ENCODE peak calls at places on chromosomes 7 and 10, in four cellular contexts. U, A, W and D are unnamed samples.

GRCh38 chr10:126500185-126500584 is 111.9 kb upstream of the ADAM12 start:
- DNase-seq in U (no peak), A (no peak), W (no peak), D (no peak)

GRCh38 chr10:25175527-25176420 is 973 bp downstream of the GPR158 start:
- DNase-seq in U (no peak), A (peak; percentile 79), W (no peak), D (no peak)

GRCh38 chr7:70512719-70513118 is 619.2 kb upstream of the GALNT17 start:
- DNase-seq in U (no peak), A (peak; percentile 43), W (no peak), D (no peak)

GRCh38 chr7:127876393-127876792 is 154.8 kb downstream of the LRRC4 start:
- DNase-seq in U (no peak), A (no peak), W (no peak), D (no peak)

GRCh38 chr7:135929692-135930091 is 47.5 kb downstream of the MTPN start:
- DNase-seq in U (no peak), A (peak; percentile 34), W (no peak), D (no peak)

GRCh38 chr10:80075781-80076180 is 2.7 kb upstream of the TMEM254 start:
- DNase-seq in U (no peak), A (no peak), W (no peak), D (no peak)

GRCh38 chr7:76349313-76349885 is 9.4 kb downstream of the YWHAG start:
- DNase-seq in U (no peak), A (no peak), W (no peak), D (no peak)

GRCh38 chr7:70833726-70834125 is 298.2 kb upstream of the GALNT17 start:
- DNase-seq in U (no peak), A (no peak), W (no peak), D (no peak)

GRCh38 chr10:93039721-93040120 is 20.9 kb upstream of the CYP26C1 start:
- DNase-seq in U (no peak), A (peak; percentile 56), W (peak; percentile 69), D (peak; percentile 3)

GRCh38 chr10:8128511-8128910 is 74.0 kb downstream of the GATA3 start:
- DNase-seq in U (no peak), A (no peak), W (no peak), D (no peak)

GRCh38 chr10:635088-635861 is 54.2 kb downstream of the DIP2C start:
- DNase-seq in U (no peak), A (no peak), W (no peak), D (no peak)

GRCh38 chr10:49300140-49300974 is 1.4 kb downstream of the C10orf71 start:
- DNase-seq in U (no peak), A (peak; percentile 81), W (peak; percentile 79), D (no peak)

GRCh38 chr7:28958235-28958945 is at the start of gene TRIL:
- DNase-seq in U (no peak), A (peak; percentile 69), W (no peak), D (no peak)

GRCh38 chr7:29812185-29812876 is 6.0 kb downstream of the WIPF3 start:
- DNase-seq in U (no peak), A (no peak), W (no peak), D (no peak)

GRCh38 chr7:34158311-34158710 is 253.0 kb downstream of the BMPER start:
- DNase-seq in U (no peak), A (no peak), W (no peak), D (no peak)

GRCh38 chr7:96285579-96285978 is 36.3 kb downstream of the SLC25A13 start:
- DNase-seq in U (no peak), A (no peak), W (peak; percentile 67), D (no peak)

GRCh38 chr10:12605580-12606405 is 256.4 kb downstream of the CAMK1D start:
- DNase-seq in U (peak; percentile 19), A (no peak), W (peak; percentile 71), D (no peak)

GRCh38 chr10:34124522-34125035 is 690.5 kb downstream of the PARD3 start:
- DNase-seq in U (no peak), A (no peak), W (no peak), D (no peak)

GRCh38 chr10:767211-767610 is 77.7 kb upstream of the DIP2C start:
- DNase-seq in U (no peak), A (no peak), W (no peak), D (no peak)

GRCh38 chr7:138154646-138155045 is 78.4 kb downstream of the AKR1D1 start:
- DNase-seq in U (no peak), A (no peak), W (no peak), D (no peak)

GRCh38 chr10:113000876-113001598 is 51.0 kb downstream of the TCF7L2 start:
- DNase-seq in U (no peak), A (peak; percentile 88), W (no peak), D (no peak)

GRCh38 chr7:131328387-131329175 is 905 bp downstream of the MKLN1 start:
- DNase-seq in U (no peak), A (no peak), W (peak; percentile 20), D (no peak)

GRCh38 chr7:16743207-16743606 is 10.3 kb upstream of the TSPAN13 start:
- DNase-seq in U (no peak), A (no peak), W (no peak), D (no peak)

GRCh38 chr7:20301311-20301939 is 29.3 kb upstream of the ITGB8 start:
- DNase-seq in U (no peak), A (no peak), W (no peak), D (no peak)

GRCh38 chr10:29150010-29150409 is 138.9 kb upstream of the LYZL1 start:
- DNase-seq in U (no peak), A (peak; percentile 88), W (no peak), D (no peak)

GRCh38 chr10:25176421-25176968 is 1.7 kb downstream of the GPR158 start:
- DNase-seq in U (no peak), A (peak; percentile 5), W (no peak), D (no peak)

GRCh38 chr10:81414038-81414437 is 461.0 kb upstream of the NRG3 start:
- DNase-seq in U (no peak), A (peak; percentile 80), W (peak; percentile 26), D (no peak)

GRCh38 chr10:95415631-95416031 is 124.8 kb upstream of the PDLIM1 start:
- DNase-seq in U (no peak), A (no peak), W (no peak), D (no peak)

GRCh38 chr10:36499696-36500095 is 625.7 kb upstream of the ANKRD30A start:
- DNase-seq in U (no peak), A (no peak), W (no peak), D (no peak)

GRCh38 chr10:48551796-48552591 is 52.9 kb downstream of the ARHGAP22 start:
- DNase-seq in U (no peak), A (peak; percentile 59), W (peak; percentile 35), D (no peak)

GRCh38 chr10:74683621-74684114 is 142.7 kb upstream of the KAT6B start:
- DNase-seq in U (no peak), A (peak; percentile 2), W (no peak), D (no peak)

GRCh38 chr10:42488416-42488815 is 150.0 kb downstream of the ZNF33B start:
- DNase-seq in U (no peak), A (no peak), W (no peak), D (no peak)

DNA sequence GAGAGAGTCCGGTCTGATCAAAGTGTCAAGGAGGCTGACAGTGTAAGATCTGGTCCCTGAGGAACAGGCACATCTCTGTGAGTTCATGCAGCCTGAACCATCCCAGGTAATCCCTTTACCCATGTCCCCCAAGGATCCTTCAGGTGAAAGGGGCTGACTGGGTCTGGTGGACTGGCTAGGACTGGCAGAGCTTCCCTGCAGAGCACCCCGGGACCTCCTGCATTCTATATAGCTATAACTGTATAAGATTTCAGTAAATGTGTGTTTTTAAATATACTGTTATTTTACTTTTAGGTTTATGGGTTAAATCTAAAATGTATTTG is 246.8 kb downstream of the ELMO1 start:
- DNase-seq in U (no peak), A (no peak), W (no peak), D (no peak)
- TF ChIP-seq CTCF in U (no peak), A (no peak), W (no peak), D (no peak)

DNA sequence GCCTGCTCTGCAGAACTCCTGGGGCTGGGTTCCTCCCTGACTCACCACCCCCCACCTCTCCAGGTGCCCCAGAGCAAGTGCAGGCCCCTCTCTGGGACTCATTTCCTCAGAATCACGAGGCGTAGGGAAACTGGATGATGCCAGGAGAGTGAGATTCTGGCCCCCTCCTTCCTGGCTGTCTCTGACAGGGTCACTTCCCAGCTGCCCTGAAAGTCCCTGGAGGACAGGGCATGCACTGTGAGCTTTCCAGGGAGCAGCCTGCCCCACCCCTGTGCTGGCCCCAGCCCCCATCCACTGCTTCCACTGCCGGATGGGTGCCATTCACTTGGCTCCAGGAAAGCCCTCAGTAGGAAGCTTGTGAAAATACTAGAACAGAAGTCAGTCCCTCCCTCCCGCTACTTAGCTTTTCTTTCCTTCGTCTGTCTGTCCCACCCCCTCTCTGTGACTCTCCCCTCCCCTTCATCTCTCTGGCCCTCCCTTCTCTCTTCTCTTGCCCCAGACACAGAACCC is 10.4 kb downstream of the TACR2 start:
- DNase-seq in U (no peak), A (peak; percentile 37), W (no peak), D (no peak)
- H3K4me3 ChIP-seq in U (no peak overlapping the region), A (no peak overlapping the region), W (no peak overlapping the region), D (no peak overlapping the region)

GRCh38 chr10:43691503-43691902 is 42.8 kb upstream of the ZNF32 start:
- DNase-seq in U (no peak), A (no peak), W (no peak), D (no peak)
- TF ChIP-seq CTCF in U (peak; percentile 37), A (peak; percentile 30), W (no peak), D (no peak)

GRCh38 chr7:118689403-118689802 is 464.9 kb downstream of the ANKRD7 start:
- DNase-seq in U (no peak), A (no peak), W (no peak), D (no peak)

GRCh38 chr7:118684796-118685195 is 460.3 kb downstream of the ANKRD7 start:
- DNase-seq in U (no peak), A (no peak), W (no peak), D (no peak)
- H3K4me3 ChIP-seq in U (no peak overlapping the region), A (no peak overlapping the region), W (no peak overlapping the region), D (no peak overlapping the region)

GRCh38 chr7:38909870-38910269 is 879 bp upstream of the VPS41 start:
- DNase-seq in U (no peak), A (no peak), W (no peak), D (no peak)
- TF ChIP-seq CTCF in U (no peak), A (no peak), W (peak; percentile 21), D (peak; percentile 5)

DNA sequence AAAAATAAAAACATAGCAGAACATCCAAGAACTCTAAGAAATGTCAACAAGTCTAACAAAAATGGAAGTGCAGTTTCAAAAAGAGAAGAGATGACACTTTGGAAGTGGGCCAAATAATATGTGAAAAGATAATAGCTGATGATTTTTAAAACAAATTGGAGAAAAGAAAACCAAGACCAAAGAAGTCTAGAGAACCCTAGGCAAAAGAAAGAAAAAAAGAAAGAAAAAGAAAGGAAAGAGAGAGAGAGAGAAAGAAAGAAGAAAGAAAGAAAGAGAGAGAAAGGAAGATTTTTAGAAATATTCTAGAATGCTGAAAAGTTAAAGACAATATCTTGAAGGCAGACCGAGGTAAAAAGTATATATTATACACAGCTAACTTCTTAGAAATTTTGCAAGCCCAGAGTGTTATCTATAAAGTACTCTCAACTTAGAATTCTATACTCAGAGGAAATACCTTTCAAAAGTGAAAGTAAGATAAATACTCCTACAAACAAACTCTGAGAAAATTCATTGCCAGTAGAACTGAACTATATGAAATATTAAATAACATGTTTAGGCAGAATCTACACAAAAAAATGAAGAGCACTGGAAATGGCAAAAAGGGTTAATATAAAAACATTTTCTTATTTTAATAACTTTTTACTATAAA is 138.7 kb upstream of the SMIM30 start:
- DNase-seq in U (no peak), A (no peak), W (peak; percentile 6), D (no peak)
- H3K4me3 ChIP-seq in U (no peak overlapping the region), A (no peak overlapping the region), W (no peak overlapping the region), D (no peak overlapping the region)

GRCh38 chr7:86950360-86950759 is 109.1 kb downstream of the ELAPOR2 start:
- DNase-seq in U (no peak), A (no peak), W (no peak), D (no peak)
- TF ChIP-seq CTCF in U (no peak), A (no peak), W (no peak), D (peak; percentile 33)